ENCODE peak calls at places on chromosomes 12 and 14, in six cellular contexts. T, J, U, H, F and C are unnamed samples.

GRCh38 chr14:57833304-57833703 is 32.6 kb downstream of the SLC35F4 start:
- DNase-seq in H (no peak), J (no peak), T (peak; percentile 97), U (no peak), F (peak; percentile 97), C (no peak)

GRCh38 chr12:71426030-71426570 is 13.5 kb upstream of the LGR5 start:
- DNase-seq in F (no peak), H (no peak), J (no peak), U (no peak), T (no peak), C (no peak)

GRCh38 chr12:5456906-5457305 is 25.0 kb downstream of the NTF3 start:
- DNase-seq in F (peak; percentile 73), J (no peak), T (peak; percentile 55), H (no peak), U (no peak), C (no peak)

GRCh38 chr12:6444704-6445688 is at the start of gene CD27:
- DNase-seq in T (no peak), F (no peak), U (no peak), H (peak; percentile 100), J (no peak), C (no peak)

GRCh38 chr12:64273527-64274403 is 51.7 kb upstream of the KICS2 start:
- DNase-seq in J (no peak), F (peak; percentile 18), T (no peak), H (no peak), U (no peak), C (no peak)

GRCh38 chr12:27946396-27946795 is 26.1 kb downstream of the PTHLH start:
- DNase-seq in F (no peak), T (peak; percentile 10), J (no peak), U (no peak), H (no peak), C (no peak)

GRCh38 chr12:16573652-16574077 is 32.3 kb downstream of the LMO3 start:
- DNase-seq in U (no peak), F (no peak), T (no peak), H (no peak), J (no peak), C (no peak)

GRCh38 chr12:4006743-4007142 is 133.5 kb upstream of the PARP11 start:
- DNase-seq in T (no peak), J (no peak), H (no peak), F (no peak), U (no peak), C (no peak)

GRCh38 chr12:70661762-70662161 is 24.5 kb upstream of the PTPRB start:
- DNase-seq in T (peak; percentile 74), F (peak; percentile 27), J (no peak), U (no peak), H (no peak), C (no peak)

GRCh38 chr14:65434216-65434850 is 21.8 kb downstream of the FUT8 start:
- DNase-seq in F (no peak), J (no peak), T (no peak), H (no peak), U (no peak), C (no peak)

GRCh38 chr12:16586350-16587109 is 19.4 kb downstream of the LMO3 start:
- DNase-seq in J (no peak), H (no peak), F (no peak), T (peak; percentile 65), U (no peak), C (no peak)

GRCh38 chr12:124407074-124407473 is 112.2 kb downstream of the RFLNA start:
- DNase-seq in F (no peak), U (no peak), J (no peak), T (no peak), H (no peak), C (no peak)

GRCh38 chr14:64294672-64295413 is 672 bp upstream of the ESR2 start:
- DNase-seq in T (peak; percentile 56), F (no peak), H (peak; percentile 21), U (peak; percentile 74), J (peak; percentile 77), C (peak; percentile 91)

GRCh38 chr12:13121568-13121967 is 18.1 kb upstream of the GSG1 start:
- DNase-seq in F (no peak), U (no peak), H (no peak), T (no peak), J (no peak), C (no peak)